ENCODE peak calls at places on chromosome 13, in six cellular contexts. Z is NK-92 treated with Interleukin-12 subunit alpha and Interleukin-12 subunit beta, amount 100 ng/mL, for 24 hours; A is astrocyte; H is NCI-H1930; W is posterior cingulate gyrus; Y is T-helper 9 cell. N is an unnamed sample.

GRCh38 chr13:31946091-31946770 is 85.3 kb upstream of the FRY start:
- DNase-seq in W (no peak), H (no peak), Z (no peak), Y (no peak), A (peak; percentile 25), N (no peak)

GRCh38 chr13:47216176-47216822 is 319.4 kb upstream of the HTR2A start:
- DNase-seq in H (no peak), Y (no peak), Z (no peak), A (peak; percentile 63), W (no peak), N (no peak)

GRCh38 chr13:35866801-35867200 is 264.4 kb downstream of the DCLK1 start:
- DNase-seq in W (no peak), Y (no peak), A (no peak), H (no peak), Z (no peak), N (no peak)

GRCh38 chr13:55654243-55654642 is 1486.5 kb upstream of the PRR20A start:
- DNase-seq in Z (no peak), W (no peak), H (no peak), A (no peak), Y (no peak), N (no peak)

GRCh38 chr13:108154421-108154858 is 60.9 kb downstream of the LIG4 start:
- DNase-seq in Y (no peak), H (no peak), A (peak; percentile 11), Z (no peak), W (no peak), N (no peak)

GRCh38 chr13:32904271-32904670 is 112.0 kb upstream of the KL start:
- DNase-seq in H (no peak), W (no peak), Y (no peak), A (peak; percentile 72), Z (no peak), N (no peak)

GRCh38 chr13:21025539-21025938 is 35.8 kb downstream of the LATS2 start:
- DNase-seq in W (no peak), H (no peak), Y (no peak), A (no peak), Z (no peak), N (no peak)

GRCh38 chr13:109785892-109786450 is 412 bp downstream of the IRS2 start:
- DNase-seq in Y (no peak), W (peak; percentile 54), H (peak; percentile 59), Z (no peak), A (no peak), N (no peak)

GRCh38 chr13:26186995-26187394 is 35.1 kb downstream of the RNF6 start:
- DNase-seq in Y (no peak), Z (no peak), W (no peak), A (no peak), H (no peak), N (no peak)

GRCh38 chr13:91493442-91493841 is 95.0 kb downstream of the GPC5 start:
- DNase-seq in Z (no peak), H (no peak), W (no peak), Y (no peak), A (no peak), N (no peak)

GRCh38 chr13:98348476-98348875 is 171.4 kb upstream of the RNF113B start:
- DNase-seq in W (no peak), Y (no peak), A (no peak), H (no peak), Z (no peak), N (no peak)

GRCh38 chr13:96900992-96901391 is 93.3 kb downstream of the OXGR1 start:
- DNase-seq in Y (no peak), H (no peak), W (no peak), Z (no peak), A (no peak), N (no peak)

GRCh38 chr13:73268306-73268705 is 209.5 kb downstream of the KLF5 start:
- DNase-seq in A (no peak), W (no peak), H (no peak), Y (no peak), Z (no peak), N (no peak)

GRCh38 chr13:49844191-49844590 is 51.7 kb upstream of the KPNA3 start:
- DNase-seq in W (no peak), A (no peak), Y (no peak), H (no peak), Z (no peak), N (no peak)

GRCh38 chr13:110950819-110951570 is 36.1 kb upstream of the ANKRD10 start:
- DNase-seq in Z (no peak), H (no peak), A (no peak), Y (no peak), W (no peak), N (no peak)

GRCh38 chr13:114321256-114321655 is 7.0 kb downstream of the CHAMP1 start:
- DNase-seq in Z (no peak), W (no peak), H (no peak), A (no peak), Y (no peak), N (no peak)

GRCh38 chr13:114108894-114109293 is 23.5 kb downstream of the RASA3 start:
- DNase-seq in Z (no peak), Y (no peak), A (no peak), H (no peak), W (peak; percentile 8), N (no peak)

GRCh38 chr13:38686635-38687245 is at the start of gene FREM2:
- DNase-seq in Y (no peak), W (peak; percentile 32), H (peak; percentile 84), Z (no peak), A (peak; percentile 53), N (peak; percentile 12)

GRCh38 chr13:43191561-43191960 is 168.2 kb downstream of the DNAJC15 start:
- DNase-seq in Y (no peak), H (no peak), A (no peak), W (no peak), Z (no peak), N (no peak)

GRCh38 chr13:100633461-100633860 is 41.1 kb downstream of the TMTC4 start:
- DNase-seq in A (peak; percentile 99), W (no peak), Y (no peak), H (no peak), Z (no peak), N (no peak)

GRCh38 chr13:75469087-75469486 is 12.9 kb downstream of the TBC1D4 start:
- DNase-seq in W (no peak), H (no peak), Z (no peak), Y (no peak), A (no peak), N (no peak)

GRCh38 chr13:95641291-95641811 is 3.2 kb downstream of the DZIP1 start:
- DNase-seq in Y (no peak), W (no peak), H (no peak), Z (no peak), A (peak; percentile 28), N (peak; percentile 72)

GRCh38 chr13:94389544-94390351 is 89.7 kb downstream of the DCT start:
- DNase-seq in Z (no peak), W (no peak), A (no peak), Y (no peak), H (no peak), N (no peak)

GRCh38 chr13:90710355-90710754 is 637.1 kb upstream of the MIR17HG start:
- DNase-seq in W (no peak), A (peak; percentile 42), Y (no peak), H (no peak), Z (no peak), N (no peak)

GRCh38 chr13:80339841-80340642 is 884 bp downstream of the SPRY2 start:
- DNase-seq in W (peak; percentile 52), H (no peak), Z (no peak), A (peak; percentile 39), Y (no peak), N (peak; percentile 49)

GRCh38 chr13:20426766-20427448 is 98.8 kb downstream of the CRYL1 start:
- DNase-seq in Y (no peak), A (no peak), W (no peak), Z (no peak), H (no peak), N (no peak)

GRCh38 chr13:71619096-71619495 is 247.9 kb downstream of the DACH1 start:
- DNase-seq in Z (no peak), H (no peak), Y (no peak), A (no peak), W (no peak), N (no peak)

GRCh38 chr13:75492389-75492788 is 10.4 kb upstream of the TBC1D4 start:
- DNase-seq in Z (no peak), A (peak; percentile 29), H (no peak), W (no peak), Y (no peak), N (no peak)

GRCh38 chr13:21123956-21124355 is 52.4 kb downstream of the SKA3 start:
- DNase-seq in W (no peak), A (no peak), H (no peak), Y (no peak), Z (no peak), N (no peak)

GRCh38 chr13:31968473-31968872 is 63.1 kb upstream of the FRY start:
- DNase-seq in W (no peak), H (no peak), A (no peak), Z (no peak), Y (no peak), N (no peak)

GRCh38 chr13:31775148-31775547 is 35.8 kb downstream of the RXFP2 start:
- DNase-seq in Z (no peak), Y (no peak), H (no peak), W (no peak), A (peak; percentile 78), N (no peak)

GRCh38 chr13:65592757-65593156 is 1637.4 kb downstream of the PCDH9 start:
- DNase-seq in H (no peak), Z (no peak), A (peak; percentile 69), Y (no peak), W (no peak), N (no peak)

GRCh38 chr13:91249370-91249769 is 98.1 kb upstream of the MIR17HG start:
- DNase-seq in Z (no peak), H (no peak), A (no peak), W (no peak), Y (no peak), N (no peak)

GRCh38 chr13:101309014-101309619 is 107.2 kb downstream of the NALCN start:
- DNase-seq in A (peak; percentile 98), W (no peak), Y (no peak), Z (no peak), H (no peak), N (no peak)

GRCh38 chr13:41791056-41791455 is 169.9 kb downstream of the VWA8 start:
- DNase-seq in Z (no peak), A (no peak), H (no peak), Y (no peak), W (no peak), N (no peak)

N was measured in head of caudate nucleus.